ENCODE peak calls at places on chromosomes 6 and 20, in six cellular contexts. One of them, this sample, is unnamed.

GRCh38 chr20:61770203-61770602 is 295.5 kb downstream of the TAF4 start:
- DNase-seq in CD4-positive, alpha-beta T cell: no peak
- DNase-seq in suprapubic skin: peak
- DNase-seq in uterus: no peak
- DNase-seq in CD4-positive, CD25-positive, alpha-beta regulatory T cell: no peak
- DNase-seq in AG04450: no peak
- DNase-seq in this sample: no peak

GRCh38 chr6:109139109-109139508 is 43.8 kb downstream of the CEP57L1 start:
- DNase-seq in CD4-positive, alpha-beta T cell: no peak
- DNase-seq in suprapubic skin: no peak
- DNase-seq in uterus: no peak
- DNase-seq in CD4-positive, CD25-positive, alpha-beta regulatory T cell: no peak
- DNase-seq in AG04450: no peak
- DNase-seq in this sample: no peak

GRCh38 chr6:125597411-125598253 is 151.8 kb upstream of the HEY2 start:
- DNase-seq in CD4-positive, alpha-beta T cell: no peak
- DNase-seq in suprapubic skin: no peak
- DNase-seq in uterus: no peak
- DNase-seq in CD4-positive, CD25-positive, alpha-beta regulatory T cell: no peak
- DNase-seq in AG04450: no peak
- DNase-seq in this sample: no peak

GRCh38 chr20:46057856-46058655 is 29.0 kb downstream of the SLC12A5 start:
- DNase-seq in CD4-positive, alpha-beta T cell: no peak
- DNase-seq in suprapubic skin: peak
- DNase-seq in uterus: peak
- DNase-seq in CD4-positive, CD25-positive, alpha-beta regulatory T cell: no peak
- DNase-seq in AG04450: no peak
- DNase-seq in this sample: no peak

GRCh38 chr6:138800377-138801150 is 4.7 kb downstream of the ECT2L start:
- DNase-seq in CD4-positive, alpha-beta T cell: no peak
- DNase-seq in suprapubic skin: no peak
- DNase-seq in uterus: no peak
- DNase-seq in CD4-positive, CD25-positive, alpha-beta regulatory T cell: no peak
- DNase-seq in AG04450: no peak
- DNase-seq in this sample: no peak

GRCh38 chr6:5215799-5216198 is 45.0 kb downstream of the LYRM4 start:
- DNase-seq in CD4-positive, alpha-beta T cell: no peak
- DNase-seq in suprapubic skin: no peak
- DNase-seq in uterus: no peak
- DNase-seq in CD4-positive, CD25-positive, alpha-beta regulatory T cell: no peak
- DNase-seq in AG04450: no peak
- DNase-seq in this sample: no peak

GRCh38 chr20:61331542-61331941 is 79.5 kb downstream of the CDH4 start:
- DNase-seq in CD4-positive, alpha-beta T cell: no peak
- DNase-seq in suprapubic skin: no peak
- DNase-seq in uterus: no peak
- DNase-seq in CD4-positive, CD25-positive, alpha-beta regulatory T cell: no peak
- DNase-seq in AG04450: no peak
- DNase-seq in this sample: no peak

GRCh38 chr20:36311854-36312723 is 6.0 kb downstream of the DLGAP4 start:
- DNase-seq in CD4-positive, alpha-beta T cell: no peak
- DNase-seq in suprapubic skin: peak
- DNase-seq in uterus: no peak
- DNase-seq in CD4-positive, CD25-positive, alpha-beta regulatory T cell: no peak
- DNase-seq in AG04450: no peak
- DNase-seq in this sample: no peak

GRCh38 chr20:61759286-61760065 is 306.2 kb downstream of the TAF4 start:
- DNase-seq in CD4-positive, alpha-beta T cell: no peak
- DNase-seq in suprapubic skin: peak
- DNase-seq in uterus: no peak
- DNase-seq in CD4-positive, CD25-positive, alpha-beta regulatory T cell: no peak
- DNase-seq in AG04450: no peak
- DNase-seq in this sample: no peak

GRCh38 chr6:84769247-84769646 is 4.8 kb upstream of the TBX18 start:
- DNase-seq in CD4-positive, alpha-beta T cell: no peak
- DNase-seq in suprapubic skin: no peak
- DNase-seq in uterus: no peak
- DNase-seq in CD4-positive, CD25-positive, alpha-beta regulatory T cell: no peak
- DNase-seq in AG04450: no peak
- DNase-seq in this sample: no peak

GRCh38 chr6:140970485-140970884 is 1162.2 kb upstream of the GJE1 start:
- DNase-seq in CD4-positive, alpha-beta T cell: no peak
- DNase-seq in suprapubic skin: no peak
- DNase-seq in uterus: no peak
- DNase-seq in CD4-positive, CD25-positive, alpha-beta regulatory T cell: no peak
- DNase-seq in AG04450: no peak
- DNase-seq in this sample: no peak

GRCh38 chr6:150667977-150668716 is 68.5 kb downstream of the PLEKHG1 start:
- DNase-seq in CD4-positive, alpha-beta T cell: no peak
- DNase-seq in suprapubic skin: peak
- DNase-seq in uterus: peak
- DNase-seq in CD4-positive, CD25-positive, alpha-beta regulatory T cell: no peak
- DNase-seq in AG04450: peak
- DNase-seq in this sample: peak

GRCh38 chr6:168700880-168701279 is 259.9 kb downstream of the SMOC2 start:
- DNase-seq in CD4-positive, alpha-beta T cell: no peak
- DNase-seq in suprapubic skin: no peak
- DNase-seq in uterus: no peak
- DNase-seq in CD4-positive, CD25-positive, alpha-beta regulatory T cell: no peak
- DNase-seq in AG04450: no peak
- DNase-seq in this sample: no peak

GRCh38 chr20:32237419-32237818 is 29.7 kb downstream of the POFUT1 start:
- DNase-seq in CD4-positive, alpha-beta T cell: no peak
- DNase-seq in suprapubic skin: no peak
- DNase-seq in uterus: no peak
- DNase-seq in CD4-positive, CD25-positive, alpha-beta regulatory T cell: no peak
- DNase-seq in AG04450: no peak
- DNase-seq in this sample: no peak

GRCh38 chr20:37758332-37758731 is 64.5 kb downstream of the CTNNBL1 start:
- DNase-seq in CD4-positive, alpha-beta T cell: no peak
- DNase-seq in suprapubic skin: no peak
- DNase-seq in uterus: no peak
- DNase-seq in CD4-positive, CD25-positive, alpha-beta regulatory T cell: no peak
- DNase-seq in AG04450: no peak
- DNase-seq in this sample: no peak

GRCh38 chr6:135362124-135362523 is 135.4 kb downstream of the AHI1 start:
- DNase-seq in CD4-positive, alpha-beta T cell: no peak
- DNase-seq in suprapubic skin: no peak
- DNase-seq in uterus: no peak
- DNase-seq in CD4-positive, CD25-positive, alpha-beta regulatory T cell: no peak
- DNase-seq in AG04450: no peak
- DNase-seq in this sample: no peak

GRCh38 chr6:141851063-141851462 is 281.7 kb upstream of the GJE1 start:
- DNase-seq in CD4-positive, alpha-beta T cell: no peak
- DNase-seq in suprapubic skin: no peak
- DNase-seq in uterus: no peak
- DNase-seq in CD4-positive, CD25-positive, alpha-beta regulatory T cell: no peak
- DNase-seq in AG04450: no peak
- DNase-seq in this sample: no peak

GRCh38 chr20:19628570-19629134 is 129.4 kb upstream of the RIN2 start:
- DNase-seq in CD4-positive, alpha-beta T cell: no peak
- DNase-seq in suprapubic skin: no peak
- DNase-seq in uterus: no peak
- DNase-seq in CD4-positive, CD25-positive, alpha-beta regulatory T cell: peak
- DNase-seq in AG04450: peak
- DNase-seq in this sample: no peak

GRCh38 chr20:39421571-39422099 is 459.5 kb downstream of the DHX35 start:
- DNase-seq in CD4-positive, alpha-beta T cell: no peak
- DNase-seq in suprapubic skin: no peak
- DNase-seq in uterus: no peak
- DNase-seq in CD4-positive, CD25-positive, alpha-beta regulatory T cell: no peak
- DNase-seq in AG04450: no peak
- DNase-seq in this sample: no peak

GRCh38 chr20:7966176-7966575 is 25.9 kb upstream of the HAO1 start:
- DNase-seq in CD4-positive, alpha-beta T cell: no peak
- DNase-seq in suprapubic skin: no peak
- DNase-seq in uterus: no peak
- DNase-seq in CD4-positive, CD25-positive, alpha-beta regulatory T cell: no peak
- DNase-seq in AG04450: no peak
- DNase-seq in this sample: no peak

GRCh38 chr20:25608774-25609173 is 15.0 kb downstream of the NANP start:
- DNase-seq in CD4-positive, alpha-beta T cell: no peak
- DNase-seq in suprapubic skin: no peak
- DNase-seq in uterus: no peak
- DNase-seq in CD4-positive, CD25-positive, alpha-beta regulatory T cell: no peak
- DNase-seq in AG04450: no peak
- DNase-seq in this sample: no peak

GRCh38 chr6:48928937-48929336 is 534.1 kb downstream of the MMUT start:
- DNase-seq in CD4-positive, alpha-beta T cell: no peak
- DNase-seq in suprapubic skin: no peak
- DNase-seq in uterus: no peak
- DNase-seq in CD4-positive, CD25-positive, alpha-beta regulatory T cell: no peak
- DNase-seq in AG04450: no peak
- DNase-seq in this sample: no peak

GRCh38 chr20:48336647-48337046 is 491.2 kb downstream of the PREX1 start:
- DNase-seq in CD4-positive, alpha-beta T cell: no peak
- DNase-seq in suprapubic skin: no peak
- DNase-seq in uterus: no peak
- DNase-seq in CD4-positive, CD25-positive, alpha-beta regulatory T cell: no peak
- DNase-seq in AG04450: no peak
- DNase-seq in this sample: no peak

DNA sequence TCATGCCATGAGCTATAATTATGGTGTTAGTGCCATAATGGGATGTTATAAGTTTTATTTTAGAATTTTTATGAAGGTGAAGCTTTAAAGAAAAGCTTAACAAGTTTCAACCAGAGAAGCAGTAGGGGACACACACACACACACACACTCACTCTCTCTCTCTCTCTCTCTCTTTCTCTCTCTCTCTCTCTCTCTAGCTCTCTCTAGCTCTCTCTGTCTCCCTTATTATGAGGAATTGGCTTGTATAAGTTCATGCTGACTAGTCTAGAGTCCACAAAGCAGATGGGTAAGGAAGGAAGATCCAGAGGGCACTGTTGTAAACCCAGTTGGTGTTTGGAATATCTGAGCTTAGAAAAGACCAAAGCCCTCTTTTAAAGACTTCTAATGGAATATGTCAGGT is 102.4 kb downstream of the QKI start:
- DNase-seq in CD4-positive, alpha-beta T cell: no peak
- DNase-seq in suprapubic skin: no peak
- DNase-seq in uterus: no peak
- DNase-seq in CD4-positive, CD25-positive, alpha-beta regulatory T cell: no peak
- DNase-seq in AG04450: no peak
- DNase-seq in this sample: no peak
- H3K27ac ChIP-seq in CD4-positive, alpha-beta T cell: no peak
- H3K27ac ChIP-seq in suprapubic skin: no peak
- H3K27ac ChIP-seq in uterus: no peak
- H3K27ac ChIP-seq in CD4-positive, CD25-positive, alpha-beta regulatory T cell: no peak
- H3K27ac ChIP-seq in AG04450: no peak
- H3K27ac ChIP-seq in this sample: no peak

GRCh38 chr20:1944345-1945099 is 49.3 kb downstream of the SIRPA start:
- DNase-seq in CD4-positive, alpha-beta T cell: no peak
- DNase-seq in suprapubic skin: peak
- DNase-seq in uterus: no peak
- DNase-seq in CD4-positive, CD25-positive, alpha-beta regulatory T cell: no peak
- DNase-seq in AG04450: no peak
- DNase-seq in this sample: no peak
- H3K27ac ChIP-seq in CD4-positive, alpha-beta T cell: no peak
- H3K27ac ChIP-seq in suprapubic skin: peak
- H3K27ac ChIP-seq in uterus: peak
- H3K27ac ChIP-seq in CD4-positive, CD25-positive, alpha-beta regulatory T cell: no peak
- H3K27ac ChIP-seq in AG04450: no peak
- H3K27ac ChIP-seq in this sample: peak

DNA sequence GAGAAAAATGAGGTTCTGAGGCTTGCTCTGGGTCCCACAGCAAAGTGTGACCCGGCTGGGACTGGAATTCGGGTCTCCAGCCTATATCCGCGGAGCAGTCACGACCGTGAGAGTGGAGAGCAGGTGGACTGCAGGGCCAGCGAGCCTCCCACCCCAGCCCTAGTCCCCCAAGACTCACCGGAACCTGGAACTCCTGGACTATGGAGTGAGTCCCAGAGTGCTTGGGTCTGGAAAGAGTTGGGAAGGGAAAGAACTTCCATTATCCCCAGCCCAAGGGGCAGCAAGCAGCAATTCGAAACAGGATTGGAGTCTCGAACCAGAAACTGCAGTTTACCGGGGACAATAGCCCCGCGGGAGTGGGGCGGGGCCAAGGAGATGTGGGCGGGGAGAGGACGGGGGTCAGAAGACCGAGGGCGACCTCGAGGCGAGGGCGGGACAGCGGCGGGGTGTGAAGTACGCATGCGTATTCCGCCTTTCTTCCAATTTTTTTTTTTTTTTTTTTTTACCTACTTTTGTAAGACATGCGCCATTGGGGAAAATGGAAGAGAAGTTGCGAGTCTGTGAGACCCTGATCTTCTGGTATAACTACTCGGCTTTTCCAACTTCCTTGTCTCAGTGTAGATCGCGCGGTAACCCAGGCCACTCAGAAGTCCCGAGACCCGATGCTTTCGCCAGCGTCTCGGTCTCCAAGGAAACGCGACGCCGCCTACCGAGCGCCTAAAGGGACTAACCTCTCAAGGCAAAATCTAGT is at the start of gene C20orf96:
- DNase-seq in CD4-positive, alpha-beta T cell: peak
- DNase-seq in suprapubic skin: peak
- DNase-seq in uterus: peak
- DNase-seq in CD4-positive, CD25-positive, alpha-beta regulatory T cell: peak
- DNase-seq in AG04450: peak
- DNase-seq in this sample: peak
- H3K27ac ChIP-seq in CD4-positive, alpha-beta T cell: no peak
- H3K27ac ChIP-seq in suprapubic skin: peak
- H3K27ac ChIP-seq in uterus: peak
- H3K27ac ChIP-seq in CD4-positive, CD25-positive, alpha-beta regulatory T cell: no peak
- H3K27ac ChIP-seq in AG04450: peak
- H3K27ac ChIP-seq in this sample: peak

GRCh38 chr20:57175397-57176010 is 90.9 kb downstream of the BMP7 start:
- DNase-seq in CD4-positive, alpha-beta T cell: no peak
- DNase-seq in suprapubic skin: no peak
- DNase-seq in uterus: no peak
- DNase-seq in CD4-positive, CD25-positive, alpha-beta regulatory T cell: no peak
- DNase-seq in AG04450: no peak
- DNase-seq in this sample: no peak

GRCh38 chr20:57178582-57179112 is 87.8 kb downstream of the BMP7 start:
- DNase-seq in CD4-positive, alpha-beta T cell: no peak
- DNase-seq in suprapubic skin: no peak
- DNase-seq in uterus: no peak
- DNase-seq in CD4-positive, CD25-positive, alpha-beta regulatory T cell: no peak
- DNase-seq in AG04450: no peak
- DNase-seq in this sample: no peak

GRCh38 chr20:57174737-57175136 is 91.7 kb downstream of the BMP7 start:
- DNase-seq in CD4-positive, alpha-beta T cell: no peak
- DNase-seq in suprapubic skin: no peak
- DNase-seq in uterus: no peak
- DNase-seq in CD4-positive, CD25-positive, alpha-beta regulatory T cell: no peak
- DNase-seq in AG04450: no peak
- DNase-seq in this sample: no peak

GRCh38 chr20:57177636-57178280 is 88.7 kb downstream of the BMP7 start:
- DNase-seq in CD4-positive, alpha-beta T cell: no peak
- DNase-seq in suprapubic skin: no peak
- DNase-seq in uterus: no peak
- DNase-seq in CD4-positive, CD25-positive, alpha-beta regulatory T cell: no peak
- DNase-seq in AG04450: no peak
- DNase-seq in this sample: no peak

DNA sequence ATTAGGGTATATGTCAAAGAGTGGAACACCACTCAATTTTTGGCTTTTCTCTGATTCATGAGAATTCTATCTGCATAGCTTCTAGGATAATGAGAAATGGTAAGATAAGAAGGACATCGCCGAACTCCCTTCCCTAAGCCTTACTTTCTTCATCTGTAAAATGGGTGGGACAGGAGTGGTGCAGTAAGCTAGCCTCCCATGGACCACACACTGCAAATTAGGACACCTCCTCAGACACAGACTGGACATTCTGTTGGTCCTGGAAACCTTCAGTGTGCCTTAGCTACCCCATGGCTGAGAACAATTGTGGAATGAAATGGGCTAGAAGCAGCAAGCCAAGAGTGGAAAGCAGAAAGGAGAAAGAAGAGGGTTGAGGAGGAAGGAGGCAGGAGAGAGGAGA is 89.6 kb downstream of the BMP7 start:
- DNase-seq in CD4-positive, alpha-beta T cell: no peak
- DNase-seq in suprapubic skin: no peak
- DNase-seq in uterus: no peak
- DNase-seq in CD4-positive, CD25-positive, alpha-beta regulatory T cell: no peak
- DNase-seq in AG04450: no peak
- DNase-seq in this sample: no peak
- H3K27ac ChIP-seq in CD4-positive, alpha-beta T cell: no peak
- H3K27ac ChIP-seq in suprapubic skin: no peak
- H3K27ac ChIP-seq in uterus: no peak
- H3K27ac ChIP-seq in CD4-positive, CD25-positive, alpha-beta regulatory T cell: no peak
- H3K27ac ChIP-seq in AG04450: no peak
- H3K27ac ChIP-seq in this sample: no peak

This sample was measured in caudate nucleus.